ENCODE peak calls at places on chromosomes 6 and 20, in eight cellular contexts. P is MM.1S, X is breast epithelium, J is psoas muscle, O is cardiac muscle cell, Q is Peyer's patch, A is A673, L is endodermal cell. K is an unnamed sample.

GRCh38 chr6:169720207-169720855 is 4.0 kb downstream of the PHF10 start:
- DNase-seq in Q (no peak), A (no peak), J (no peak), X (no peak), O (no peak), L (no peak), P (no peak), K (no peak)

GRCh38 chr6:39724787-39725631 is at the start of gene KIF6:
- DNase-seq in Q (peak; percentile 49), O (peak; percentile 95), X (peak; percentile 85), A (peak; percentile 96), P (peak; percentile 91), J (peak; percentile 92), L (peak; percentile 98), K (peak; percentile 66)

GRCh38 chr20:14313621-14314020 is 23.8 kb downstream of the FLRT3 start:
- DNase-seq in L (no peak), J (no peak), P (no peak), Q (no peak), X (no peak), O (no peak), A (no peak), K (no peak)

GRCh38 chr20:50260480-50261221 is 70.0 kb downstream of the CEBPB start:
- DNase-seq in P (no peak), X (no peak), O (no peak), A (no peak), Q (no peak), J (no peak), L (no peak), K (no peak)

GRCh38 chr6:3159805-3160781 is 2.7 kb upstream of the TUBB2A start:
- DNase-seq in P (no peak), L (peak; percentile 83), J (peak; percentile 36), A (no peak), X (no peak), O (peak; percentile 38), Q (peak; percentile 31), K (peak; percentile 78)

GRCh38 chr6:52985228-52985627 is 9.9 kb downstream of the GSTA4 start:
- DNase-seq in Q (no peak), L (no peak), O (no peak), X (no peak), A (no peak), J (no peak), P (no peak), K (no peak)

GRCh38 chr6:144055121-144055931 is 40.0 kb downstream of the SF3B5 start:
- DNase-seq in L (no peak), X (no peak), Q (peak; percentile 47), A (no peak), P (peak; percentile 42), O (no peak), J (no peak), K (peak; percentile 72)

GRCh38 chr6:109491207-109491938 is 8.4 kb upstream of the ZBTB24 start:
- DNase-seq in A (no peak), L (no peak), P (peak; percentile 61), O (peak; percentile 45), J (no peak), Q (no peak), X (no peak), K (peak; percentile 60)

GRCh38 chr6:84227044-84227433 is 404 bp downstream of the CEP162 start:
- DNase-seq in O (no peak), A (no peak), Q (no peak), X (no peak), J (no peak), P (no peak), L (no peak), K (peak; percentile 5)

GRCh38 chr6:144530118-144530517 is 245.0 kb downstream of the UTRN start:
- DNase-seq in X (no peak), P (no peak), L (no peak), O (no peak), J (no peak), Q (no peak), A (no peak), K (no peak)

GRCh38 chr6:97765480-97765879 is 482.5 kb upstream of the MMS22L start:
- DNase-seq in L (no peak), O (peak; percentile 3), A (no peak), P (no peak), J (no peak), Q (no peak), X (no peak), K (no peak)

GRCh38 chr6:14092301-14092700 is 25.3 kb upstream of the CD83 start:
- DNase-seq in J (no peak), A (no peak), X (no peak), L (no peak), P (no peak), Q (no peak), O (no peak), K (no peak)

GRCh38 chr6:14088600-14089168 is 28.9 kb upstream of the CD83 start:
- DNase-seq in O (no peak), A (peak; percentile 54), J (no peak), X (peak; percentile 26), L (no peak), P (no peak), Q (no peak), K (no peak)

GRCh38 chr6:14086701-14087100 is 30.9 kb upstream of the CD83 start:
- DNase-seq in L (no peak), J (no peak), P (no peak), Q (no peak), O (no peak), A (no peak), X (no peak), K (no peak)

GRCh38 chr6:14091329-14091978 is 26.1 kb upstream of the CD83 start:
- DNase-seq in Q (no peak), L (no peak), P (no peak), X (no peak), A (no peak), J (no peak), O (no peak), K (no peak)

GRCh38 chr6:14089224-14089623 is 28.3 kb upstream of the CD83 start:
- DNase-seq in J (no peak), A (no peak), P (no peak), X (no peak), O (no peak), Q (no peak), L (no peak), K (no peak)
- H3K4me3 ChIP-seq in J (no peak overlapping the region), A (no peak overlapping the region), P (no peak overlapping the region), X (no peak overlapping the region), O (no peak overlapping the region), Q (no peak overlapping the region), L (no peak overlapping the region), K (no peak overlapping the region)

GRCh38 chr6:168310945-168311344 is 8.6 kb downstream of the DACT2 start:
- DNase-seq in Q (no peak), L (no peak), X (no peak), J (no peak), O (no peak), P (no peak), A (no peak), K (no peak)
- H3K9me3 ChIP-seq in Q (no peaks in the 10 kb centered on the region), L (no peaks in the 10 kb centered on the region), X (no peaks in the 10 kb centered on the region), J (no peaks in the 10 kb centered on the region), O (no peaks in the 10 kb centered on the region), P (no peaks in the 10 kb centered on the region), A (no peaks in the 10 kb centered on the region), K (no peaks in the 10 kb centered on the region)

GRCh38 chr6:89071036-89071435 is 9.5 kb upstream of the PNRC1 start:
- DNase-seq in L (no peak), Q (no peak), J (no peak), X (no peak), A (no peak), P (no peak), O (no peak), K (no peak)
- H3K4me1 ChIP-seq in L (no peaks in the 10 kb centered on the region), Q (no peaks in the 10 kb centered on the region), J (no peaks in the 10 kb centered on the region), X (no peaks in the 10 kb centered on the region), A (no peaks in the 10 kb centered on the region), P (no peaks in the 10 kb centered on the region), O (peaks cover 14% of the 10 kb centered on the region), K (no peaks in the 10 kb centered on the region)

GRCh38 chr20:48620486-48621255 is 207.1 kb downstream of the PREX1 start:
- DNase-seq in X (peak; percentile 89), J (peak; percentile 83), A (peak; percentile 86), P (peak; percentile 82), O (peak; percentile 95), Q (peak; percentile 57), L (peak; percentile 97), K (peak; percentile 67)
- H3K4me3 ChIP-seq in X (no peak overlapping the region), J (peak overlapping the region; percentile 38), A (no peak overlapping the region), P (peak overlapping the region; percentile 51), O (peak overlapping the region; percentile 23), Q (no peak overlapping the region), L (peak overlapping the region; percentile 75), K (no peak overlapping the region)

DNA sequence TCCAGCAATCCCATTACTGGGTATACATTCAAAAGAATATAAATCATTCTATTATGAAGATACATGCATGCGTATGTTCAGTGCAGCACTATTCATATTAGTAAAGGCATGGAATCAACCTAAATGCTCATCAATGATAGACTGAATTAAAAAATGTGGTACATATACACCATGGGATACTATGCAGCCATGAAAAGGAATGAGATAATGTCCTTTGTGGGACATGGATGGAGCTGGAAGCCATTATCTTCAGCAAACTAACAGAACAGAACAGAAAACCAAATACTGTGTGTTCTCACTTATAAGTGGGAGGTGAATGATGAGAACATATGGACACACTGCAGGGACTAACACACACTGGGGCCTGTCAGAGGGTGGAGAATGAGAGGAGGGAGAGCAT is 261.6 kb downstream of the GMDS start:
- DNase-seq in P (no peak), L (no peak), X (no peak), A (no peak), O (no peak), J (no peak), Q (no peak), K (no peak)
- H3K9me3 ChIP-seq in P (no peaks in the 10 kb centered on the region), L (peaks cover 7% of the 10 kb centered on the region), X (peaks cover 27% of the 10 kb centered on the region), A (peaks cover 6% of the 10 kb centered on the region), O (no peaks in the 10 kb centered on the region), J (peaks cover 21% of the 10 kb centered on the region), Q (peaks cover 8% of the 10 kb centered on the region), K (no peaks in the 10 kb centered on the region)

DNA sequence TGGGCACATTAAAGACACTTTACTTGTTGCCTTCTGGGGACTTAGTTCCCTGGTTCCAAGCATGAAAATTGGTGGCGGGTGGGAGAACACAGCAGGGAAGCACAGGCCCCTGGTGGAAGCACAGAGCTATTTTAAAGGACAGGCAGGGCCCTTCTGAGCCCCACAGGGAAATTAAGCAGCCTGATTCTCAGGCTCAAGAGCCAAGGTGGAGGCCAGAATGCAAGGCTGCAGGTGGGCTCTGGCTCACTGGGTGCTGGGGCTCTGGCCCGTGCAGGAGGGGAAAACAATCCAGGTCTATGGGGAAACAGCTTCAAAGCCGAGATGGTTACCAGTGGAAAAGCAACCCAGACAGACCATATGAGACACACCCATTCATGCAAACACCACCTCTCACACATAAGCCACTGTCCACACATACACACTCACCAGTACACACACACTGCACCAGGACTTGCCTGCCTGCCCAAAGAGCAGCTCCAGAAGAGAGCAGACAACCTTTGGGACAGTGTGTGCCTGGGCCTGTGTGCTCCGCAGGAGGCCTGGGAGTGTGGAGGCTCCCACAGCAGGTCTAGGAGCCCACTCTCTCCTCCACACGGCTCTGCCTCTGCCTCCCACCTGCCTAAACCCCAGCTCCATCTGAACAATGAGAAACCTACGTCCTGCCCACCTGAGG is 30.6 kb downstream of the TFEB start:
- DNase-seq in X (no peak), O (no peak), P (no peak), J (no peak), L (no peak), Q (no peak), A (no peak), K (no peak)
- H3K4me1 ChIP-seq in X (peaks cover 21% of the 10 kb centered on the region), O (peaks cover 19% of the 10 kb centered on the region), P (peaks cover 12% of the 10 kb centered on the region), J (peaks cover 83% of the 10 kb centered on the region), L (no peaks in the 10 kb centered on the region), Q (peaks cover 46% of the 10 kb centered on the region), A (peaks cover 6% of the 10 kb centered on the region), K (peaks cover 35% of the 10 kb centered on the region)

GRCh38 chr6:37493047-37493995 is 6.4 kb downstream of the CCDC167 start:
- DNase-seq in P (no peak), O (no peak), A (peak; percentile 37), Q (no peak), J (no peak), L (no peak), X (peak; percentile 59), K (no peak)
- H3K4me3 ChIP-seq in P (no peak overlapping the region), O (no peak overlapping the region), A (no peak overlapping the region), Q (no peak overlapping the region), J (no peak overlapping the region), L (no peak overlapping the region), X (no peak overlapping the region), K (no peak overlapping the region)

GRCh38 chr20:39623584-39624234 is 661.6 kb downstream of the DHX35 start:
- DNase-seq in O (no peak), L (no peak), A (peak; percentile 69), Q (no peak), X (no peak), P (no peak), J (no peak), K (no peak)
- H3K9me3 ChIP-seq in O (no peaks in the 10 kb centered on the region), L (no peaks in the 10 kb centered on the region), A (no peaks in the 10 kb centered on the region), Q (no peaks in the 10 kb centered on the region), X (no peaks in the 10 kb centered on the region), P (no peaks in the 10 kb centered on the region), J (no peaks in the 10 kb centered on the region), K (no peaks in the 10 kb centered on the region)